ENCODE peak calls at places on chromosome 12, in eight cellular contexts. B is AG09309; O is DMS53; E is NCI-H2107; L is stimulated activated CD4-positive, alpha-beta T cell treated with anti-CD3 and anti-CD28 coated beads, Interleukin-4, amount 100 ng/mL, for 1 hour; H is GM12865; Q is pancreas; U is EL. M is an unnamed sample.

GRCh38 chr12:59036973-59037807 is 116.9 kb upstream of the LRIG3 start:
- DNase-seq in H (peak; percentile 47), O (no peak), E (no peak), Q (no peak), L (no peak), U (peak; percentile 58), B (no peak), M (no peak)

GRCh38 chr12:127273621-127274020 is 993.3 kb upstream of the TMEM132C start:
- DNase-seq in L (no peak), B (peak; percentile 57), H (no peak), Q (no peak), U (peak; percentile 75), O (no peak), E (no peak), M (no peak)

GRCh38 chr12:100447405-100447804 is 26.3 kb upstream of the NR1H4 start:
- DNase-seq in O (no peak), H (no peak), Q (no peak), B (no peak), E (no peak), L (no peak), U (no peak), M (no peak)

GRCh38 chr12:39372929-39373328 is 70.0 kb downstream of the KIF21A start:
- DNase-seq in E (no peak), U (peak; percentile 6), L (no peak), O (peak; percentile 54), H (peak; percentile 84), B (no peak), Q (no peak), M (no peak)

GRCh38 chr12:127750076-127750840 is 516.7 kb upstream of the TMEM132C start:
- DNase-seq in L (no peak), Q (no peak), U (no peak), H (no peak), E (no peak), B (no peak), O (no peak), M (no peak)

GRCh38 chr12:109287181-109287580 is 21.9 kb downstream of the FOXN4 start:
- DNase-seq in Q (no peak), O (no peak), H (no peak), U (no peak), L (no peak), B (no peak), E (no peak), M (no peak)

GRCh38 chr12:87368259-87368658 is 660.9 kb downstream of the C12orf50 start:
- DNase-seq in L (no peak), O (peak; percentile 70), H (no peak), Q (no peak), E (peak; percentile 4), B (no peak), U (no peak), M (no peak)

GRCh38 chr12:123571343-123571813 is 13.0 kb upstream of the TMED2 start:
- DNase-seq in Q (no peak), B (peak; percentile 68), O (peak; percentile 31), E (no peak), H (no peak), L (no peak), U (peak; percentile 75), M (no peak)

GRCh38 chr12:124524231-124524925 is 43.0 kb downstream of the NCOR2 start:
- DNase-seq in Q (no peak), B (peak; percentile 79), O (no peak), E (no peak), U (peak; percentile 79), H (no peak), L (no peak), M (no peak)

GRCh38 chr12:51156366-51156765 is 16.6 kb downstream of the TFCP2 start:
- DNase-seq in O (no peak), Q (no peak), E (no peak), L (no peak), B (no peak), U (peak; percentile 7), H (no peak), M (no peak)

GRCh38 chr12:26648999-26649398 is 184.0 kb downstream of the ITPR2 start:
- DNase-seq in E (no peak), B (no peak), L (no peak), Q (no peak), U (no peak), H (no peak), O (no peak), M (no peak)